ENCODE peak calls at places on chromosomes 16 and 17, in seven cellular contexts. K is transverse colon, D is upper lobe of right lung, U is dorsolateral prefrontal cortex, P is body of pancreas, E is endothelial cell of umbilical vein, G is esophagus squamous epithelium. V is an unnamed sample.

GRCh38 chr16:69566437-69567030 is 768 bp downstream of the NFAT5 start:
- DNase-seq in K (peak; percentile 60), D (peak; percentile 77), U (peak; percentile 58), P (peak; percentile 57), E (peak; percentile 72), G (no peak), V (peak; percentile 73)

GRCh38 chr16:31700530-31701388 is 172.8 kb upstream of the ZNF267 start:
- DNase-seq in K (peak; percentile 93), D (peak; percentile 93), U (peak; percentile 87), P (peak; percentile 92), E (no peak), G (peak; percentile 40), V (peak; percentile 95)

GRCh38 chr17:81962499-81963441 is 1.8 kb upstream of the NOTUM start:
- DNase-seq in K (no peak), D (no peak), U (no peak), P (no peak), E (no peak), G (no peak), V (no peak)

GRCh38 chr17:29514792-29515191 is 52.0 kb downstream of the ABHD15 start:
- DNase-seq in K (no peak), D (no peak), U (no peak), P (peak; percentile 31), E (no peak), G (no peak), V (no peak)

GRCh38 chr17:81053043-81053970 is 18.4 kb downstream of the BAIAP2 start:
- DNase-seq in K (no peak), D (no peak), U (no peak), P (no peak), E (peak; percentile 29), G (no peak), V (no peak)

GRCh38 chr17:1989135-1989534 is 36.0 kb downstream of the RTN4RL1 start:
- DNase-seq in K (no peak), D (no peak), U (no peak), P (no peak), E (no peak), G (no peak), V (no peak)

GRCh38 chr16:80663078-80663477 is 122.3 kb downstream of the DYNLRB2 start:
- DNase-seq in K (no peak), D (no peak), U (no peak), P (no peak), E (no peak), G (no peak), V (no peak)

GRCh38 chr17:38585056-38585804 is 20.5 kb downstream of the SRCIN1 start:
- DNase-seq in K (peak; percentile 17), D (no peak), U (no peak), P (no peak), E (no peak), G (no peak), V (no peak)

GRCh38 chr17:16191604-16192003 is 23.7 kb downstream of the NCOR1 start:
- DNase-seq in K (no peak), D (no peak), U (no peak), P (no peak), E (peak; percentile 93), G (no peak), V (no peak)

GRCh38 chr17:77491921-77492445 is 351.2 kb downstream of the SEC14L1 start:
- DNase-seq in K (peak; percentile 70), D (peak; percentile 54), U (peak; percentile 21), P (no peak), E (no peak), G (no peak), V (no peak)

GRCh38 chr17:45221997-45222272 is 250 bp downstream of the FMNL1 start:
- DNase-seq in K (no peak), D (no peak), U (no peak), P (no peak), E (no peak), G (no peak), V (no peak)

GRCh38 chr16:66382171-66382965 is 15.9 kb downstream of the CDH5 start:
- DNase-seq in K (no peak), D (no peak), U (no peak), P (no peak), E (peak; percentile 98), G (no peak), V (no peak)

GRCh38 chr16:50534556-50534955 is 13.6 kb upstream of the NKD1 start:
- DNase-seq in K (no peak), D (no peak), U (no peak), P (no peak), E (no peak), G (no peak), V (no peak)

GRCh38 chr16:4213721-4214120 is 28.2 kb downstream of the SRL start:
- DNase-seq in K (peak; percentile 60), D (no peak), U (no peak), P (no peak), E (no peak), G (no peak), V (peak; percentile 64)

GRCh38 chr17:42200702-42201101 is 6.4 kb upstream of the GHDC start:
- DNase-seq in K (peak; percentile 39), D (no peak), U (peak; percentile 73), P (peak; percentile 86), E (no peak), G (no peak), V (peak; percentile 47)

GRCh38 chr17:63095879-63096278 is 129.8 kb downstream of the TANC2 start:
- DNase-seq in K (no peak), D (no peak), U (no peak), P (no peak), E (no peak), G (no peak), V (no peak)

GRCh38 chr17:79114455-79115301 is 40.1 kb downstream of the ENGASE start:
- DNase-seq in K (peak; percentile 64), D (peak; percentile 78), U (no peak), P (peak; percentile 66), E (no peak), G (no peak), V (peak; percentile 70)

GRCh38 chr17:42177684-42178083 is 3.3 kb downstream of the KCNH4 start:
- DNase-seq in K (no peak), D (no peak), U (no peak), P (no peak), E (no peak), G (no peak), V (no peak)

GRCh38 chr17:72534776-72535175 is 414.0 kb downstream of the SOX9 start:
- DNase-seq in K (no peak), D (no peak), U (no peak), P (no peak), E (no peak), G (no peak), V (no peak)

GRCh38 chr17:75950850-75951554 is 10.2 kb upstream of the FBF1 start:
- DNase-seq in K (no peak), D (no peak), U (no peak), P (no peak), E (peak; percentile 34), G (no peak), V (no peak)

GRCh38 chr16:64019339-64019738 is 1102.5 kb downstream of the CDH11 start:
- DNase-seq in K (no peak), D (no peak), U (no peak), P (no peak), E (no peak), G (no peak), V (no peak)

GRCh38 chr16:84712801-84713775 is 13.3 kb downstream of the USP10 start:
- DNase-seq in K (no peak), D (no peak), U (no peak), P (no peak), E (no peak), G (no peak), V (no peak)

GRCh38 chr17:18182978-18183333 is 672 bp upstream of the ALKBH5 start:
- DNase-seq in K (peak; percentile 82), D (peak; percentile 96), U (peak; percentile 84), P (peak; percentile 76), E (no peak), G (peak; percentile 62), V (peak; percentile 87)

GRCh38 chr17:12691173-12691572 is 25.5 kb downstream of the MYOCD start:
- DNase-seq in K (no peak), D (no peak), U (no peak), P (peak; percentile 7), E (no peak), G (no peak), V (no peak)

GRCh38 chr17:18185832-18186231 is 2.2 kb downstream of the ALKBH5 start:
- DNase-seq in K (no peak), D (no peak), U (no peak), P (peak; percentile 27), E (peak; percentile 37), G (no peak), V (no peak)

GRCh38 chr16:24070851-24071250 is 185.3 kb upstream of the CACNG3 start:
- DNase-seq in K (no peak), D (no peak), U (no peak), P (peak; percentile 23), E (peak; percentile 55), G (no peak), V (no peak)
- TF ChIP-seq CTCF in K (no peak), D (peak; percentile 42), U (peak; percentile 59), P (peak; percentile 10), E (peak; percentile 75), G (peak; percentile 34), V (peak; percentile 40)

GRCh38 chr16:62035115-62036092 is 834 bp downstream of the CDH8 start:
- DNase-seq in K (no peak), D (no peak), U (peak; percentile 68), P (no peak), E (no peak), G (no peak), V (no peak)
- H3K4me3 ChIP-seq in K (peak overlapping the region; percentile 16), D (no peak overlapping the region), U (peak overlapping the region; percentile 70), P (no peak overlapping the region), E (no peak overlapping the region), G (no peak overlapping the region), V (no peak overlapping the region)

GRCh38 chr17:73620414-73620813 is 23.8 kb downstream of the SDK2 start:
- DNase-seq in K (no peak), D (no peak), U (no peak), P (no peak), E (no peak), G (no peak), V (no peak)
- TF ChIP-seq CTCF in K (no peak), D (no peak), U (no peak), P (no peak), E (no peak), G (peak; percentile 37), V (no peak)

GRCh38 chr17:58669853-58670252 is 22.0 kb downstream of the TEX14 start:
- DNase-seq in K (no peak), D (no peak), U (no peak), P (no peak), E (no peak), G (no peak), V (no peak)

GRCh38 chr17:58665946-58666857 is 25.6 kb downstream of the TEX14 start:
- DNase-seq in K (no peak), D (no peak), U (no peak), P (no peak), E (peak; percentile 5), G (no peak), V (no peak)

GRCh38 chr17:58667934-58668597 is 23.8 kb downstream of the TEX14 start:
- DNase-seq in K (no peak), D (no peak), U (no peak), P (no peak), E (no peak), G (no peak), V (no peak)

GRCh38 chr17:58666858-58667267 is 25.0 kb downstream of the TEX14 start:
- DNase-seq in K (peak; percentile 85), D (peak; percentile 86), U (peak; percentile 48), P (peak; percentile 73), E (peak; percentile 76), G (peak; percentile 20), V (peak; percentile 77)

DNA sequence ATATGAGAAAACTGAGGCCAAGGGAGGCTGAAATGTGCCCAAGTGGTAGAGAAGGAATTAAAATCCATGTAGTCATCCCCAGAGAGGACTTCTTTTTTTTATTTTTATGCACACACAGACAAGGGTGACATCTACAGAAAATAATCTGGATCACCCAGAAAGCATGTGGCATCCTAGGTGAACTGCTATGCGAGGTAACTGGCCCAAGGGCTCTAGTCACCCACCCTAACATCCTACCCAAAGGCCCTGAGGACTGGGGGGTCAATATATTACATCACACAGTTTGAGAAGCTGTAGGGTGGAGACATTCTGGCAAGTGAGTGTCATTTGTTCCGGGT is 23.3 kb downstream of the TEX14 start:
- DNase-seq in K (no peak), D (no peak), U (no peak), P (no peak), E (no peak), G (no peak), V (no peak)
- H3K4me3 ChIP-seq in K (no peak overlapping the region), D (no peak overlapping the region), U (no peak overlapping the region), P (no peak overlapping the region), E (no peak overlapping the region), G (no peak overlapping the region), V (no peak overlapping the region)